ENCODE peak calls at places on chromosomes 5 and 9, in six cellular contexts. One of them, this sample, is unnamed. For H3K4me1 and H3K36me3, the result is how much of the 10 kb centered on the place peaks cover.

GRCh38 chr5:140978260-140978659 is 12.0 kb downstream of the PCDHAC2 start:
- DNase-seq in neuronal stem cell: no peak
- DNase-seq in endodermal cell: no peak
- DNase-seq in hepatocyte: peak
- DNase-seq in psoas muscle: no peak
- DNase-seq in heart left ventricle: no peak
- DNase-seq in this sample: no peak

GRCh38 chr5:43658499-43658898 is 55.5 kb downstream of the NNT start:
- DNase-seq in neuronal stem cell: no peak
- DNase-seq in endodermal cell: no peak
- DNase-seq in hepatocyte: no peak
- DNase-seq in psoas muscle: no peak
- DNase-seq in heart left ventricle: no peak
- DNase-seq in this sample: no peak

GRCh38 chr9:63817622-63818518 is 1467.1 kb downstream of the FOXD4L5 start:
- DNase-seq in neuronal stem cell: peak
- DNase-seq in endodermal cell: peak
- DNase-seq in hepatocyte: peak
- DNase-seq in psoas muscle: peak
- DNase-seq in heart left ventricle: peak
- DNase-seq in this sample: peak

GRCh38 chr5:146699729-146700430 is 178.7 kb downstream of the PPP2R2B start:
- DNase-seq in neuronal stem cell: no peak
- DNase-seq in endodermal cell: no peak
- DNase-seq in hepatocyte: no peak
- DNase-seq in psoas muscle: no peak
- DNase-seq in heart left ventricle: no peak
- DNase-seq in this sample: no peak

GRCh38 chr5:124439609-124440008 is 306.8 kb downstream of the ZNF608 start:
- DNase-seq in neuronal stem cell: no peak
- DNase-seq in endodermal cell: no peak
- DNase-seq in hepatocyte: no peak
- DNase-seq in psoas muscle: no peak
- DNase-seq in heart left ventricle: no peak
- DNase-seq in this sample: no peak

GRCh38 chr9:29214162-29214520 is 1640.9 kb upstream of the C9orf72 start:
- DNase-seq in neuronal stem cell: no peak
- DNase-seq in endodermal cell: peak
- DNase-seq in hepatocyte: peak
- DNase-seq in psoas muscle: peak
- DNase-seq in heart left ventricle: no peak
- DNase-seq in this sample: no peak

GRCh38 chr5:26482817-26483375 is 555.5 kb downstream of the CDH9 start:
- DNase-seq in neuronal stem cell: peak
- DNase-seq in endodermal cell: peak
- DNase-seq in hepatocyte: peak
- DNase-seq in psoas muscle: no peak
- DNase-seq in heart left ventricle: no peak
- DNase-seq in this sample: no peak

GRCh38 chr5:78677777-78678668 is 29.5 kb upstream of the LHFPL2 start:
- DNase-seq in neuronal stem cell: no peak
- DNase-seq in endodermal cell: no peak
- DNase-seq in hepatocyte: peak
- DNase-seq in psoas muscle: peak
- DNase-seq in heart left ventricle: peak
- DNase-seq in this sample: peak

DNA sequence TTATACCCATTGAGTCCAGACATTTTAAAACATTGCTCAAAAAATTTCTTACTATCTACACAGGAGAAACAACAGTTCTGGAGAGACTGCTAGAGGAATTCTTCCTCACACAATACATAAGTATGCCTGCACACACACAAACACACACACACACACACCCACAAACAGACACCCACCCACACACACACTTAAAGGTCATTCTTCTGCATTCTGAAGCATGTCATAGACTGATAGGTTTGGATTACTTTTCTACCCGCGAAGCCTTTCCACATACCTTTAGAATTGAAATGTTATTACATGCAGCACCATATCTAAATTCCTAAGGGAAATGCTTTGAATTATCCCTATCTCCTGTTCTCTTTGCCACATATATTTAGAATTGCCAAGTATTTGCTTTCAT is 80.2 kb downstream of the FAM174A start:
- DNase-seq in neuronal stem cell: no peak
- DNase-seq in endodermal cell: no peak
- DNase-seq in hepatocyte: no peak
- DNase-seq in psoas muscle: no peak
- DNase-seq in heart left ventricle: no peak
- DNase-seq in this sample: no peak
- H3K4me1 ChIP-seq in neuronal stem cell: under half
- H3K4me1 ChIP-seq in endodermal cell: under half
- H3K4me1 ChIP-seq in hepatocyte: under half
- H3K4me1 ChIP-seq in psoas muscle: under half
- H3K4me1 ChIP-seq in heart left ventricle: under half
- H3K4me1 ChIP-seq in this sample: under half

DNA sequence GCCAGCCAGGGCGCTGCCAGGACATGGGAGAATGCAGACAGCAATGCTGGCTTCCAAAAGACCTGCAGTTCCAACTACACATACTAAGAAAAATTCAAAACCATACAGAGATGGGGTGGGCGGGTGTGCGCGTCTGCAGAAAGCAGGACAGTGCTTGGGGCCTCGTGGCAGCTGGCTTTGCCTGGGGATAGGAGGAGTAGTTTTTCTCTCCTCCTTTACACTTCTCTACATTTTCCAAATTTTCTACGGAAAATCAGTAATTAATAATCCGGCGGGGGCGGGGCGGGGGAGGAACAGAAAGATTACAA is 43.6 kb upstream of the SARDH start:
- DNase-seq in neuronal stem cell: no peak
- DNase-seq in endodermal cell: peak
- DNase-seq in hepatocyte: no peak
- DNase-seq in psoas muscle: peak
- DNase-seq in heart left ventricle: no peak
- DNase-seq in this sample: no peak
- H3K36me3 ChIP-seq in neuronal stem cell: half or more
- H3K36me3 ChIP-seq in endodermal cell: under half
- H3K36me3 ChIP-seq in hepatocyte: under half
- H3K36me3 ChIP-seq in psoas muscle: under half
- H3K36me3 ChIP-seq in heart left ventricle: under half
- H3K36me3 ChIP-seq in this sample: under half

GRCh38 chr9:110056062-110056461 is 151.9 kb downstream of the C9orf152 start:
- DNase-seq in neuronal stem cell: no peak
- DNase-seq in endodermal cell: no peak
- DNase-seq in hepatocyte: no peak
- DNase-seq in psoas muscle: no peak
- DNase-seq in heart left ventricle: no peak
- DNase-seq in this sample: no peak
- H3K4me1 ChIP-seq in neuronal stem cell: under half
- H3K4me1 ChIP-seq in endodermal cell: under half
- H3K4me1 ChIP-seq in hepatocyte: under half
- H3K4me1 ChIP-seq in psoas muscle: under half
- H3K4me1 ChIP-seq in heart left ventricle: half or more
- H3K4me1 ChIP-seq in this sample: under half

GRCh38 chr9:37442556-37442955 is 20.1 kb downstream of the GRHPR start:
- DNase-seq in neuronal stem cell: no peak
- DNase-seq in endodermal cell: no peak
- DNase-seq in hepatocyte: no peak
- DNase-seq in psoas muscle: no peak
- DNase-seq in heart left ventricle: no peak
- DNase-seq in this sample: no peak
- H3K36me3 ChIP-seq in neuronal stem cell: half or more
- H3K36me3 ChIP-seq in endodermal cell: half or more
- H3K36me3 ChIP-seq in hepatocyte: under half
- H3K36me3 ChIP-seq in psoas muscle: half or more
- H3K36me3 ChIP-seq in heart left ventricle: half or more
- H3K36me3 ChIP-seq in this sample: under half

GRCh38 chr5:3601929-3602712 is 6.5 kb downstream of the IRX1 start:
- DNase-seq in neuronal stem cell: no peak
- DNase-seq in endodermal cell: peak
- DNase-seq in hepatocyte: no peak
- DNase-seq in psoas muscle: no peak
- DNase-seq in heart left ventricle: no peak
- DNase-seq in this sample: no peak
- H3K4me1 ChIP-seq in neuronal stem cell: under half
- H3K4me1 ChIP-seq in endodermal cell: under half
- H3K4me1 ChIP-seq in hepatocyte: under half
- H3K4me1 ChIP-seq in psoas muscle: under half
- H3K4me1 ChIP-seq in heart left ventricle: under half
- H3K4me1 ChIP-seq in this sample: under half

DNA sequence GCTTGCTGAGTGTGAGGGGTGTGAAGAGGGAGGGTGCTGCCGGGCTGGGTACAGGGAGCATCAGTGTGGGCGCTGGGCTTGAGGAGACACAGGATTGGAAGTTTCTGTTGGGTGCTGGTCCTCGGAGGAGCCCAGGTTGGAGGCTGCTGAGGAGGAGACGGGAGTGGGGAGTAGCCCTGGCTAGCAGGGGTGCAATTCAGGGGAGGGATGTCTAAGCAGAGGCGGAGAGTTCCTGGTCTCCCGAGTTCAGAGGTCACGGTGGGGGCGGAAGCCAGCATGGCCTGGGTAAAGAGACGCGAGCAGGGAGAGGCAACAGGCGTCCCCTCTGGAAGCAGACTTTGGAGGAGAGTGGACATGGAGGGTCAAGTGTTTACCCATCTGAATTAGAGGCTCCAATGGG is 62.7 kb upstream of the CACNA1B start:
- DNase-seq in neuronal stem cell: no peak
- DNase-seq in endodermal cell: no peak
- DNase-seq in hepatocyte: no peak
- DNase-seq in psoas muscle: no peak
- DNase-seq in heart left ventricle: no peak
- DNase-seq in this sample: no peak
- H3K36me3 ChIP-seq in neuronal stem cell: half or more
- H3K36me3 ChIP-seq in endodermal cell: under half
- H3K36me3 ChIP-seq in hepatocyte: under half
- H3K36me3 ChIP-seq in psoas muscle: half or more
- H3K36me3 ChIP-seq in heart left ventricle: half or more
- H3K36me3 ChIP-seq in this sample: under half

GRCh38 chr5:149800563-149801103 is 70.5 kb downstream of the PPARGC1B start:
- DNase-seq in neuronal stem cell: no peak
- DNase-seq in endodermal cell: no peak
- DNase-seq in hepatocyte: no peak
- DNase-seq in psoas muscle: no peak
- DNase-seq in heart left ventricle: no peak
- DNase-seq in this sample: no peak
- H3K4me1 ChIP-seq in neuronal stem cell: under half
- H3K4me1 ChIP-seq in endodermal cell: under half
- H3K4me1 ChIP-seq in hepatocyte: under half
- H3K4me1 ChIP-seq in psoas muscle: half or more
- H3K4me1 ChIP-seq in heart left ventricle: half or more
- H3K4me1 ChIP-seq in this sample: under half

DNA sequence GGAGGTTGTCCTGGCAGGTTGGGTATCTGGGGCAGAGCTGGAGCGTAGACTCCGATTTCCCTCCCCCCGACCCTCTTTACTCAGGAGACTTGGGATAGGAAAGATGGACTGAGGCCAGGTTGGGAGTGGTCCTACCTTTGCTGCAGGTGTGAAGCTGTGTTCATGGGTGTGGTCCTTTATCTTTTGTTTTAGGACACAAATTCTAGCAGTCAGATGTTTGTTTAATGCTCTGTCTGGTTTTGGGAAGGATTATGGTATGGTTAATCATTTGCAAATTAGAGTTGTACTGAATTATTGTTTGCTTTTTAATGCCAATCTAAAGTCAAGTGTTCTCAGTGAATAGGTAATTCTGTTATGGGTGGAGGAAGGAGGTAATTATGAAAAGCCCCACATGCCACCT is 14.1 kb upstream of the FAM120AOS start:
- DNase-seq in neuronal stem cell: no peak
- DNase-seq in endodermal cell: no peak
- DNase-seq in hepatocyte: no peak
- DNase-seq in psoas muscle: no peak
- DNase-seq in heart left ventricle: no peak
- DNase-seq in this sample: no peak
- H3K36me3 ChIP-seq in neuronal stem cell: under half
- H3K36me3 ChIP-seq in endodermal cell: under half
- H3K36me3 ChIP-seq in hepatocyte: under half
- H3K36me3 ChIP-seq in psoas muscle: under half
- H3K36me3 ChIP-seq in heart left ventricle: under half
- H3K36me3 ChIP-seq in this sample: under half

GRCh38 chr5:54073735-54074134 is 236.6 kb downstream of the ARL15 start:
- DNase-seq in neuronal stem cell: no peak
- DNase-seq in endodermal cell: no peak
- DNase-seq in hepatocyte: no peak
- DNase-seq in psoas muscle: no peak
- DNase-seq in heart left ventricle: no peak
- DNase-seq in this sample: no peak
- H3K4me1 ChIP-seq in neuronal stem cell: under half
- H3K4me1 ChIP-seq in endodermal cell: under half
- H3K4me1 ChIP-seq in hepatocyte: under half
- H3K4me1 ChIP-seq in psoas muscle: under half
- H3K4me1 ChIP-seq in heart left ventricle: under half
- H3K4me1 ChIP-seq in this sample: under half